ENCODE peak calls at places on chromosomes 1 and 21, in ten cellular contexts. S is tibial artery, E is K562, T is HL-60, I is psoas muscle, H is uterus, J is right lobe of liver, V is HFFc6, K is Peyer's patch, B is esophagus squamous epithelium. F is an unnamed sample.

GRCh38 chr1:162141273-162142023 is 72.0 kb downstream of the NOS1AP start:
- DNase-seq in V (peak; percentile 76), I (no peak), T (no peak), K (no peak), S (no peak), H (no peak), E (no peak), J (no peak), B (no peak), F (no peak)

GRCh38 chr1:116179398-116179797 is 68.2 kb downstream of the MAB21L3 start:
- DNase-seq in H (no peak), B (no peak), V (no peak), J (no peak), I (no peak), E (no peak), K (no peak), T (no peak), S (no peak), F (no peak)

GRCh38 chr1:184789899-184790298 is 35.2 kb upstream of the EDEM3 start:
- DNase-seq in I (no peak), T (no peak), J (no peak), H (no peak), S (no peak), E (no peak), B (no peak), V (no peak), K (no peak), F (no peak)

GRCh38 chr1:2014726-2015382 is 4.3 kb upstream of the GABRD start:
- DNase-seq in I (no peak), V (no peak), E (no peak), S (no peak), H (no peak), T (no peak), B (no peak), K (no peak), J (no peak), F (no peak)

GRCh38 chr1:1665815-1666251 is 7.0 kb upstream of the CDK11B start:
- DNase-seq in T (no peak), H (no peak), K (no peak), I (no peak), V (no peak), E (peak; percentile 49), B (no peak), S (no peak), J (peak; percentile 46), F (no peak)

GRCh38 chr1:94025383-94026340 is 95.3 kb downstream of the ABCA4 start:
- DNase-seq in S (no peak), K (no peak), I (no peak), E (peak; percentile 52), T (no peak), B (no peak), H (no peak), V (peak; percentile 69), J (no peak), F (no peak)

GRCh38 chr1:233738850-233739249 is 124.9 kb downstream of the KCNK1 start:
- DNase-seq in T (no peak), J (no peak), S (no peak), B (no peak), K (no peak), H (no peak), I (no peak), E (no peak), V (no peak), F (no peak)

GRCh38 chr1:170910273-170910672 is 25.1 kb upstream of the MROH9 start:
- DNase-seq in J (no peak), H (no peak), E (no peak), K (no peak), S (no peak), I (no peak), T (no peak), V (peak; percentile 52), B (no peak), F (no peak)

GRCh38 chr1:232944342-232944741 is 6.1 kb upstream of the NTPCR start:
- DNase-seq in E (no peak), H (no peak), J (no peak), B (no peak), K (no peak), T (no peak), V (no peak), I (no peak), S (no peak), F (no peak)

GRCh38 chr1:109792056-109792831 is 28.5 kb upstream of the EPS8L3 start:
- DNase-seq in I (peak; percentile 65), H (peak; percentile 71), J (peak; percentile 73), K (peak; percentile 47), V (peak; percentile 93), T (no peak), E (peak; percentile 84), B (no peak), S (peak; percentile 62), F (peak; percentile 79)

GRCh38 chr21:42063206-42063577 is 7.9 kb upstream of the UMODL1 start:
- DNase-seq in K (peak; percentile 76), B (no peak), I (no peak), H (no peak), T (no peak), E (no peak), V (no peak), S (no peak), J (peak; percentile 61), F (no peak)

GRCh38 chr1:31939484-31940329 is 1.5 kb upstream of the PTP4A2 start:
- DNase-seq in I (peak; percentile 50), E (peak; percentile 96), V (peak; percentile 86), K (peak; percentile 84), B (no peak), J (peak; percentile 77), S (no peak), T (peak; percentile 77), H (peak; percentile 74), F (no peak)
- TF ChIP-seq CTCF in I (peak; percentile 47), E (peak; percentile 90), V (peak; percentile 84), K (peak; percentile 45), B (no peak), J (no peak), S (no peak), T (peak; percentile 47), H (peak; percentile 57), F (peak; percentile 56)

GRCh38 chr1:186093437-186093836 is 281.6 kb downstream of the TPR start:
- DNase-seq in S (peak; percentile 50), K (no peak), V (no peak), B (no peak), I (no peak), J (no peak), T (no peak), E (no peak), H (no peak), F (no peak)

GRCh38 chr1:186089938-186090337 is 285.1 kb downstream of the TPR start:
- DNase-seq in T (no peak), V (no peak), I (no peak), S (no peak), H (no peak), J (no peak), E (no peak), B (no peak), K (no peak), F (no peak)

GRCh38 chr1:186099362-186100064 is 275.5 kb downstream of the TPR start:
- DNase-seq in E (no peak), B (no peak), V (no peak), I (no peak), S (no peak), T (no peak), K (no peak), H (no peak), J (no peak), F (no peak)

GRCh38 chr1:186091222-186091720 is 283.8 kb downstream of the TPR start:
- DNase-seq in I (no peak), S (no peak), J (no peak), H (no peak), T (no peak), V (no peak), E (no peak), B (no peak), K (no peak), F (no peak)

DNA sequence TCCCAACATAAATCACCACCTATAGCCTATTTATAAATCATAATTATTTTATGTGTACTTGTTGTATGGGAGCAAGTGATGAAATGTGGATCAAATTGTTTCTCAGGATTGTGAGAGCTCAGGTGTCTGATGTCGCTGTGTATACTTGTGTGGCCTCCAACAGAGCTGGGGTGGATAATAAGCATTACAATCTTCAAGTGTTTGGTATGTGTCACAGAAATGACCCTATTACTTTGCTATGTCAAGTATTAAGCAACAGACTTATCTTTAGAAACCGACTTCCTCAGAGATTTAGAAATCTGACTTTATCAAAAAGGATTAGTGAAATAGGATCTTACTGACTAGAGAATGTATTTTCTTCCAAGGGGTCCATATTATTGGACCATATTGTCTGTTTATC is 280.9 kb downstream of the TPR start:
- DNase-seq in J (no peak), K (no peak), B (no peak), S (no peak), E (no peak), V (peak; percentile 44), T (no peak), H (no peak), I (no peak), F (no peak)
- TF ChIP-seq CTCF in J (no peak), K (no peak), B (no peak), S (no peak), E (no peak), V (no peak), T (no peak), H (no peak), I (no peak), F (no peak)

GRCh38 chr1:44406761-44407429 is 1.8 kb downstream of the RNF220 start:
- DNase-seq in S (no peak), H (no peak), V (no peak), J (no peak), B (no peak), E (no peak), I (no peak), T (no peak), K (no peak), F (no peak)

GRCh38 chr1:44405804-44406743 is 1.0 kb downstream of the RNF220 start:
- DNase-seq in K (peak; percentile 30), H (no peak), V (no peak), B (no peak), T (no peak), I (no peak), S (no peak), E (no peak), J (peak; percentile 44), F (no peak)

GRCh38 chr1:44407430-44408180 is 2.5 kb downstream of the RNF220 start:
- DNase-seq in I (no peak), V (no peak), B (no peak), J (no peak), K (no peak), S (no peak), E (no peak), T (no peak), H (no peak), F (no peak)

GRCh38 chr1:44408181-44409018 is 3.3 kb downstream of the RNF220 start:
- DNase-seq in E (no peak), V (no peak), H (no peak), B (no peak), I (no peak), J (no peak), T (no peak), K (no peak), S (no peak), F (no peak)

GRCh38 chr1:44405041-44405803 is at the start of gene RNF220:
- DNase-seq in S (peak; percentile 53), I (peak; percentile 26), B (no peak), H (no peak), E (peak; percentile 41), J (peak; percentile 54), K (no peak), T (no peak), V (peak; percentile 54), F (peak; percentile 77)
- TF ChIP-seq CTCF in S (no peak), I (no peak), B (no peak), H (no peak), E (no peak), J (no peak), K (no peak), T (no peak), V (no peak), F (no peak)

GRCh38 chr1:45123358-45123757 is 83.0 kb downstream of the ZSWIM5 start:
- DNase-seq in K (no peak), E (no peak), B (no peak), S (no peak), J (no peak), I (no peak), V (no peak), H (no peak), T (no peak), F (no peak)
- TF ChIP-seq CTCF in K (no peak), E (no peak), B (no peak), S (no peak), J (no peak), I (no peak), V (no peak), H (no peak), T (no peak), F (no peak)

F was measured in type B pancreatic cell.